ENCODE peak calls at places on chromosomes 6 and 20, in nine cellular contexts. X, O, Q, I, K, S, D, C and V are unnamed samples. For H3K9me3, the result is how much of the 10 kb centered on the place peaks cover.

GRCh38 chr6:105181981-105182515 is 2.2 kb upstream of the POPDC3 start:
- DNase-seq in X (no peak), O (no peak), Q (no peak), I (no peak), K (no peak), S (no peak), D (no peak), C (no peak), V (no peak)

GRCh38 chr6:75416443-75416842 is 77.2 kb downstream of the FILIP1 start:
- DNase-seq in X (no peak), O (no peak), Q (no peak), I (no peak), K (no peak), S (no peak), D (no peak), C (no peak), V (no peak)

GRCh38 chr20:5056801-5057599 is 55.7 kb upstream of the SLC23A2 start:
- DNase-seq in X (peak), O (peak), Q (peak), I (no peak), K (peak), S (peak), D (no peak), C (peak), V (peak)

GRCh38 chr6:142659661-142660060 is 285.3 kb downstream of the HIVEP2 start:
- DNase-seq in X (no peak), O (no peak), Q (no peak), I (no peak), K (no peak), S (no peak), D (no peak), C (no peak), V (no peak)

GRCh38 chr6:84766118-84766683 is 1.8 kb upstream of the TBX18 start:
- DNase-seq in X (no peak), O (no peak), Q (no peak), I (no peak), K (no peak), S (peak), D (no peak), C (no peak), V (no peak)

GRCh38 chr20:51565741-51566140 is 23.2 kb upstream of the NFATC2 start:
- DNase-seq in X (no peak), O (no peak), Q (no peak), I (no peak), K (no peak), S (peak), D (no peak), C (no peak), V (peak)

GRCh38 chr6:53960311-53960710 is 150.9 kb upstream of the MLIP start:
- DNase-seq in X (no peak), O (no peak), Q (peak), I (no peak), K (no peak), S (no peak), D (no peak), C (no peak), V (no peak)

GRCh38 chr6:142851601-142852000 is 93.4 kb downstream of the HIVEP2 start:
- DNase-seq in X (no peak), O (no peak), Q (no peak), I (no peak), K (no peak), S (no peak), D (no peak), C (no peak), V (no peak)

GRCh38 chr20:43357352-43357751 is 100.3 kb upstream of the SRSF6 start:
- DNase-seq in X (no peak), O (no peak), Q (no peak), I (no peak), K (no peak), S (no peak), D (no peak), C (no peak), V (no peak)

GRCh38 chr6:90584636-90585255 is 2.1 kb downstream of the MAP3K7 start:
- DNase-seq in X (no peak), O (peak), Q (no peak), I (no peak), K (no peak), S (no peak), D (no peak), C (no peak), V (no peak)

GRCh38 chr6:118812972-118813371 is 81.0 kb upstream of the ASF1A start:
- DNase-seq in X (no peak), O (no peak), Q (peak), I (no peak), K (no peak), S (no peak), D (no peak), C (no peak), V (no peak)

GRCh38 chr6:83430606-83431544 is at the start of gene ME1:
- DNase-seq in X (peak), O (no peak), Q (peak), I (peak), K (no peak), S (peak), D (no peak), C (peak), V (peak)

GRCh38 chr6:21163838-21164180 is 429.7 kb upstream of the SOX4 start:
- DNase-seq in X (no peak), O (no peak), Q (no peak), I (no peak), K (no peak), S (no peak), D (no peak), C (no peak), V (no peak)

GRCh38 chr20:57330998-57331397 is 1.4 kb downstream of the SPO11 start:
- DNase-seq in X (no peak), O (no peak), Q (peak), I (no peak), K (no peak), S (no peak), D (no peak), C (no peak), V (no peak)

GRCh38 chr6:160261991-160262718 is 3.5 kb upstream of the SLC22A2 start:
- DNase-seq in X (no peak), O (no peak), Q (no peak), I (no peak), K (peak), S (no peak), D (peak), C (no peak), V (no peak)

GRCh38 chr20:62159835-62160234 is 16.3 kb downstream of the SS18L1 start:
- DNase-seq in X (no peak), O (no peak), Q (no peak), I (no peak), K (no peak), S (no peak), D (no peak), C (no peak), V (no peak)

GRCh38 chr20:48660788-48661187 is 167.0 kb downstream of the PREX1 start:
- DNase-seq in X (no peak), O (no peak), Q (no peak), I (no peak), K (no peak), S (no peak), D (no peak), C (no peak), V (no peak)

GRCh38 chr6:167495506-167496391 is 170.9 kb downstream of the TTLL2 start:
- DNase-seq in X (no peak), O (no peak), Q (no peak), I (no peak), K (no peak), S (no peak), D (no peak), C (no peak), V (no peak)

GRCh38 chr20:52524865-52525264 is 333.3 kb upstream of the ZFP64 start:
- DNase-seq in X (no peak), O (no peak), Q (no peak), I (no peak), K (no peak), S (no peak), D (no peak), C (no peak), V (no peak)

GRCh38 chr6:6560909-6561308 is 27.6 kb upstream of the LY86 start:
- DNase-seq in X (no peak), O (peak), Q (no peak), I (no peak), K (no peak), S (no peak), D (no peak), C (no peak), V (no peak)

GRCh38 chr6:11938285-11938890 is 73.7 kb upstream of the HIVEP1 start:
- DNase-seq in X (no peak), O (no peak), Q (no peak), I (no peak), K (no peak), S (no peak), D (no peak), C (no peak), V (no peak)

DNA sequence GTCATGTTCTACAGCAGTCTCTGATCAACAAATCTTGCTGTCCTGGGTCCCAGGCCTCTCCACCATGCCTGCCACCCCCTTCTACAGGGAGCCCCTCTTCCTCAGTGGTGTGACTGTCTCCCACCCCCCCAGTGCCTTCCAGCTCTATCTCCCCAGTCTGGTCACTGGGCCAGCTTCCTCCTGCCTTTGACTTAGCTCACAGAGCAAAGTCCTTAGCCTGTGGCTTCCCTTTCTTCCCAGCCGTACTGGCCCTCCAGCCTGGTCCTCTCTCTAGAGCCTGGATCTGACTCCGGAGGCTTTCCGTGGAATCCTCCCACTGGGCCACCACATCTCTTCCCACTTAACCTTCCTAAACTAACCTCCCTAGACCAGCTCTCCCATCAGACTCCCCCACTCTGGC is 17.0 kb downstream of the MAPK13 start:
- DNase-seq in X (peak), O (no peak), Q (no peak), I (no peak), K (no peak), S (no peak), D (no peak), C (no peak), V (no peak)
- H3K9me3 ChIP-seq in X (under half), O (under half), Q (under half), I (under half), K (under half), S (under half), D (under half), C (under half), V (under half)

GRCh38 chr20:271069-271468 is 13.5 kb downstream of the DEFB132 start:
- DNase-seq in X (no peak), O (no peak), Q (no peak), I (no peak), K (no peak), S (no peak), D (no peak), C (no peak), V (no peak)

GRCh38 chr20:263701-264100 is 6.2 kb downstream of the DEFB132 start:
- DNase-seq in X (no peak), O (no peak), Q (no peak), I (no peak), K (no peak), S (no peak), D (no peak), C (no peak), V (no peak)

GRCh38 chr20:266604-267562 is 9.4 kb downstream of the DEFB132 start:
- DNase-seq in X (peak), O (peak), Q (peak), I (peak), K (peak), S (peak), D (peak), C (peak), V (peak)

GRCh38 chr20:270517-270916 is 13.0 kb downstream of the DEFB132 start:
- DNase-seq in X (no peak), O (no peak), Q (no peak), I (no peak), K (no peak), S (no peak), D (no peak), C (no peak), V (no peak)

DNA sequence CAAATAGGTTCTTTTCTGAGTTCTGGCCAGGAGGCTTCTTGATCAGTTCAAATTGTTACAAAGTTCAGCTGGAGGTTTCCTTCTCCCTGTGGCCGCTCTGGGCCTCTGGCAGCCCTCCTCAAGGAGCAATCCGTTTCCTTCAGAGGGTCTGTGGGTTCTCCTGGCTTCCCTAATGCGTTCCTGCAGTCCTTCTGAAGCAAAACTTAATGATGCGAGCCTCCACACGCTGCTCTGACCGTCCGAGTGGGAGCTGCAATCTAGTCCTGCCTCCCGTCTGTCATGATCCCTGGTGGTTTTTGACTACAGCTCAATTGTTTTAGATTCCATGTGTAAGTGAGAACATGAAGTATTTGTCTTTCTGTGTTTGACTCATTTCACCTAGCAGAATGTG is 8.7 kb downstream of the DEFB132 start:
- DNase-seq in X (no peak), O (no peak), Q (no peak), I (no peak), K (no peak), S (no peak), D (no peak), C (no peak), V (no peak)
- H3K4me3 ChIP-seq in X (no peak), O (no peak), Q (no peak), I (peak), K (no peak), S (peak), D (peak), C (no peak), V (peak)

DNA sequence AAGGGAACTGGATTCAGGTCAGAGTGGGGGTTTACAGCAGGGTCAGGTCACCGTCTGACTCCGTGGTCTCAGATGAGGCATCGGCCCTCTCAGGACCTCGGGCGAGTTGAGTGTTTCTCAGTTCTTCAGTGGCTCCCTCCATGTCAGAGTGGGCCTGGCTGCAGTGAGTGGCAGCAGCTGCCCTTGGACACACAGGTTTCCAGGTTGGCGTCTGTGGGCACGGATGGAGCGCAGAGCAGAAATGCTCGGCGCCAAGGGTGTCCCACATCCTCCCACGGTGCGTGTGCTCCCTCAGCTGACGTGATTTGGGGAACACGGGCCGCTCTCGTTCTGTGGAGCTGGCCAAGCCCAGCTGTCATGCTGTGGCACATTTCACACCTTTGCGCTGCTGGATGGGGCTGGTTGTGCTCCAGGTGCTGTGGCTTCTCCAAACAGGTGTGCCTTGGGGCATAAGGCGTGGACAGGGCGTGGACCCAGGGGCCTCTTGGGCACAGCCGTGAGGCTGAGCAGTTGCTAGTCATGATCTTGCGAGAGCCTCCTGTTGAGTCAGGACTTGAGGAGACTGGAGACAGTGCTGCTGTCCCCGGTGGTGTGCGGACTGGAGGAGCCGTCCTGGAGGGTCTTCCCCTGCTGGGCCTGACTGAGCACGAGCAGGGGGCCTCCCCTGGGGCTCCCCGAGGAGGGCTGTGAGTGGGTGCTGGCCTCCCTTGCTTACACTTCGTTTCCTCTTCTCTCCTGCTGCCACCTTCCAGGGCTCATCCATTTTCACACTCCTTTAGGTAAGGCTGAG is 9.5 kb upstream of the DNAJC5 start:
- DNase-seq in X (no peak), O (no peak), Q (no peak), I (no peak), K (no peak), S (no peak), D (no peak), C (no peak), V (no peak)
- TF ChIP-seq CTCF in X (no peak), O (no peak), Q (no peak), I (no peak), K (no peak), S (no peak), D (no peak), C (no peak), V (no peak)

GRCh38 chr20:31236953-31237352 is 20.5 kb upstream of the DEFB115 start:
- DNase-seq in X (no peak), O (no peak), Q (no peak), I (no peak), K (no peak), S (no peak), D (no peak), C (no peak), V (no peak)

GRCh38 chr20:31237763-31238162 is 19.7 kb upstream of the DEFB115 start:
- DNase-seq in X (no peak), O (no peak), Q (no peak), I (no peak), K (no peak), S (no peak), D (no peak), C (no peak), V (no peak)

GRCh38 chr20:31239139-31239538 is 18.3 kb upstream of the DEFB115 start:
- DNase-seq in X (no peak), O (no peak), Q (no peak), I (no peak), K (no peak), S (no peak), D (no peak), C (no peak), V (no peak)
- H3K9me3 ChIP-seq in X (half or more), O (half or more), Q (under half), I (half or more), K (half or more), S (half or more), D (half or more), C (under half), V (under half)

GRCh38 chr6:148761532-148761951 is 14.7 kb downstream of the UST start:
- DNase-seq in X (peak), O (peak), Q (peak), I (peak), K (no peak), S (no peak), D (no peak), C (no peak), V (no peak)
- H3K4me3 ChIP-seq in X (peak), O (peak), Q (peak), I (peak), K (no peak), S (peak), D (peak), C (no peak), V (peak)

DNA sequence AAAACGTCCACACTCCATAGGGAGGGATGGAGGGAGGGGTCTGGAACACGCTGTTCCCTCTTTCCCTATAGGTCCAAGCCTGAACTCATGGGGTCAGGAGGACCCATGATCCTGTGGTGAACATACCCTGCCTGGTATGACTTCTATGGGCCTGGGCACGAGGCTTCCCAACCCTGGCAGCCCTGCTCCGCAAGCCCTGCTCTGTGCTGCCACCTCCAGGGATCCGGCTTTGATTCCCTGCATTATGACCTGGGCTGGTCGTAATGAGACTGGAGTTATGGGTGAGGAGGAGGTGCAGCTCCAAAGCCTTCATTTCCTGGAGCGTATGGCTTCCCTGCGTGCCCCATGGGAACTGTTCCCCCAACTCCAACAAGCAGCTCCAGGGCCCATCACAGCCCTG is 54.9 kb downstream of the CDH22 start:
- DNase-seq in X (no peak), O (no peak), Q (no peak), I (no peak), K (peak), S (no peak), D (no peak), C (no peak), V (no peak)
- TF ChIP-seq CTCF in X (no peak), O (no peak), Q (peak), I (peak), K (peak), S (no peak), D (no peak), C (no peak), V (no peak)

GRCh38 chr20:25081065-25081729 is 744 bp downstream of the VSX1 start:
- DNase-seq in X (no peak), O (no peak), Q (no peak), I (no peak), K (no peak), S (no peak), D (no peak), C (no peak), V (no peak)
- H3K9me3 ChIP-seq in X (under half), O (under half), Q (under half), I (under half), K (under half), S (under half), D (under half), C (under half), V (under half)

GRCh38 chr6:140319209-140319608 is 944.8 kb upstream of the CITED2 start:
- DNase-seq in X (no peak), O (no peak), Q (peak), I (no peak), K (peak), S (no peak), D (no peak), C (no peak), V (no peak)
- H3K4me3 ChIP-seq in X (no peak), O (no peak), Q (no peak), I (peak), K (peak), S (peak), D (peak), C (no peak), V (peak)

GRCh38 chr6:112600168-112600567 is 253.0 kb downstream of the RFPL4B start:
- DNase-seq in X (no peak), O (no peak), Q (no peak), I (no peak), K (no peak), S (no peak), D (no peak), C (no peak), V (no peak)
- TF ChIP-seq CTCF in X (no peak), O (no peak), Q (no peak), I (no peak), K (no peak), S (no peak), D (no peak), C (no peak), V (no peak)